ENCODE peak calls at places on chromosomes 2 and 18, in nine cellular contexts. One of them, this sample, is unnamed.

GRCh38 chr2:207960911-207961310 is 64.4 kb downstream of the PLEKHM3 start:
- DNase-seq in GM12865: no peak
- DNase-seq in germinal center: no peak
- DNase-seq in A549: no peak
- DNase-seq in HEK293T: no peak
- DNase-seq in transverse colon: no peak
- DNase-seq in A172: no peak
- DNase-seq in activated CD8-positive, alpha-beta memory T cell treated with anti-CD3 and anti-CD28 coated beads for 24 hours: no peak
- DNase-seq in GM23338: no peak
- DNase-seq in this sample: no peak

GRCh38 chr2:168934826-168935225 is 33.7 kb downstream of the G6PC2 start:
- DNase-seq in GM12865: no peak
- DNase-seq in germinal center: no peak
- DNase-seq in A549: no peak
- DNase-seq in HEK293T: no peak
- DNase-seq in transverse colon: no peak
- DNase-seq in A172: no peak
- DNase-seq in activated CD8-positive, alpha-beta memory T cell treated with anti-CD3 and anti-CD28 coated beads for 24 hours: no peak
- DNase-seq in GM23338: no peak
- DNase-seq in this sample: no peak

GRCh38 chr18:63202814-63203213 is 116.8 kb downstream of the BCL2 start:
- DNase-seq in GM12865: no peak
- DNase-seq in germinal center: no peak
- DNase-seq in A549: no peak
- DNase-seq in HEK293T: no peak
- DNase-seq in transverse colon: no peak
- DNase-seq in A172: no peak
- DNase-seq in activated CD8-positive, alpha-beta memory T cell treated with anti-CD3 and anti-CD28 coated beads for 24 hours: no peak
- DNase-seq in GM23338: no peak
- DNase-seq in this sample: no peak

GRCh38 chr2:231985823-231986261 is 24.3 kb downstream of the DIS3L2 start:
- DNase-seq in GM12865: no peak
- DNase-seq in germinal center: no peak
- DNase-seq in A549: no peak
- DNase-seq in HEK293T: peak
- DNase-seq in transverse colon: no peak
- DNase-seq in A172: no peak
- DNase-seq in activated CD8-positive, alpha-beta memory T cell treated with anti-CD3 and anti-CD28 coated beads for 24 hours: no peak
- DNase-seq in GM23338: peak
- DNase-seq in this sample: no peak

GRCh38 chr2:100539221-100539620 is 23.6 kb upstream of the PDCL3 start:
- DNase-seq in GM12865: no peak
- DNase-seq in germinal center: no peak
- DNase-seq in A549: no peak
- DNase-seq in HEK293T: no peak
- DNase-seq in transverse colon: no peak
- DNase-seq in A172: no peak
- DNase-seq in activated CD8-positive, alpha-beta memory T cell treated with anti-CD3 and anti-CD28 coated beads for 24 hours: no peak
- DNase-seq in GM23338: no peak
- DNase-seq in this sample: no peak

GRCh38 chr2:82790277-82791021 is 1668.6 kb downstream of the SUCLG1 start:
- DNase-seq in GM12865: no peak
- DNase-seq in germinal center: no peak
- DNase-seq in A549: peak
- DNase-seq in HEK293T: no peak
- DNase-seq in transverse colon: no peak
- DNase-seq in A172: no peak
- DNase-seq in activated CD8-positive, alpha-beta memory T cell treated with anti-CD3 and anti-CD28 coated beads for 24 hours: no peak
- DNase-seq in GM23338: no peak
- DNase-seq in this sample: no peak

GRCh38 chr2:42044939-42045338 is 2.9 kb upstream of the PKDCC start:
- DNase-seq in GM12865: no peak
- DNase-seq in germinal center: no peak
- DNase-seq in A549: no peak
- DNase-seq in HEK293T: no peak
- DNase-seq in transverse colon: no peak
- DNase-seq in A172: no peak
- DNase-seq in activated CD8-positive, alpha-beta memory T cell treated with anti-CD3 and anti-CD28 coated beads for 24 hours: no peak
- DNase-seq in GM23338: no peak
- DNase-seq in this sample: no peak

GRCh38 chr2:160469615-160470204 is 23.9 kb downstream of the RBMS1 start:
- DNase-seq in GM12865: no peak
- DNase-seq in germinal center: no peak
- DNase-seq in A549: no peak
- DNase-seq in HEK293T: no peak
- DNase-seq in transverse colon: no peak
- DNase-seq in A172: no peak
- DNase-seq in activated CD8-positive, alpha-beta memory T cell treated with anti-CD3 and anti-CD28 coated beads for 24 hours: no peak
- DNase-seq in GM23338: no peak
- DNase-seq in this sample: no peak

GRCh38 chr18:38619129-38619528 is 1053.5 kb upstream of the CELF4 start:
- DNase-seq in GM12865: no peak
- DNase-seq in germinal center: no peak
- DNase-seq in A549: no peak
- DNase-seq in HEK293T: no peak
- DNase-seq in transverse colon: no peak
- DNase-seq in A172: no peak
- DNase-seq in activated CD8-positive, alpha-beta memory T cell treated with anti-CD3 and anti-CD28 coated beads for 24 hours: no peak
- DNase-seq in GM23338: no peak
- DNase-seq in this sample: no peak

GRCh38 chr2:103232882-103233281 is 471.1 kb downstream of the TMEM182 start:
- DNase-seq in GM12865: no peak
- DNase-seq in germinal center: no peak
- DNase-seq in A549: no peak
- DNase-seq in HEK293T: no peak
- DNase-seq in transverse colon: no peak
- DNase-seq in A172: no peak
- DNase-seq in activated CD8-positive, alpha-beta memory T cell treated with anti-CD3 and anti-CD28 coated beads for 24 hours: no peak
- DNase-seq in GM23338: no peak
- DNase-seq in this sample: no peak